ENCODE peak calls at places on chromosomes 12 and 14, in five cellular contexts. T is OCI-LY7, W is neural progenitor cell, D is SK-N-SH, Z is mucosa of descending colon. I is an unnamed sample. For H3K4me1 and H3K36me3, the result is how much of the 10 kb centered on the place peaks cover.

GRCh38 chr12:91657016-91657415 is 474.4 kb upstream of the DCN start:
- DNase-seq in Z (no peak), W (no peak), T (no peak), D (no peak), I (no peak)

GRCh38 chr14:44446965-44447364 is 60.1 kb downstream of the FSCB start:
- DNase-seq in T (no peak), W (no peak), D (no peak), Z (no peak), I (no peak)

GRCh38 chr12:119225454-119225853 is 46.7 kb downstream of the HSPB8 start:
- DNase-seq in D (no peak), W (peak), Z (no peak), T (no peak), I (no peak)

GRCh38 chr14:103107941-103108748 is 13.6 kb downstream of the EXOC3L4 start:
- DNase-seq in T (no peak), D (no peak), W (no peak), Z (no peak), I (no peak)

GRCh38 chr14:100605230-100605629 is 18.0 kb upstream of the BEGAIN start:
- DNase-seq in D (no peak), W (no peak), T (no peak), Z (no peak), I (no peak)

GRCh38 chr14:32342151-32342853 is 13.2 kb downstream of the AKAP6 start:
- DNase-seq in T (no peak), Z (no peak), D (no peak), W (no peak), I (no peak)

GRCh38 chr14:70317969-70318634 is 41.4 kb downstream of the COX16 start:
- DNase-seq in T (peak), W (peak), Z (peak), D (peak), I (peak)

GRCh38 chr14:70635971-70636595 is 5.6 kb upstream of the TTC9 start:
- DNase-seq in D (no peak), Z (no peak), W (no peak), T (no peak), I (no peak)

GRCh38 chr12:27615331-27615891 is 80.8 kb upstream of the REP15 start:
- DNase-seq in D (no peak), W (no peak), Z (no peak), T (no peak), I (peak)

GRCh38 chr12:53166837-53167236 is 13.7 kb upstream of the ZNF740 start:
- DNase-seq in W (no peak), T (no peak), D (no peak), Z (no peak), I (no peak)

GRCh38 chr12:94567784-94568183 is 82.6 kb downstream of the TMCC3 start:
- DNase-seq in D (no peak), T (no peak), Z (no peak), W (no peak), I (no peak)

GRCh38 chr14:65957631-65958205 is 528.5 kb upstream of the CCDC196 start:
- DNase-seq in Z (no peak), T (no peak), W (no peak), D (no peak), I (no peak)

GRCh38 chr12:57518176-57518919 is 2.0 kb downstream of the DDIT3 start:
- DNase-seq in T (no peak), D (no peak), Z (no peak), W (no peak), I (no peak)

GRCh38 chr14:83395321-83395720 is 1861.7 kb upstream of the SEL1L start:
- DNase-seq in W (no peak), T (no peak), Z (no peak), D (no peak), I (no peak)

GRCh38 chr14:92523752-92524151 is 10.2 kb downstream of the RIN3 start:
- DNase-seq in Z (no peak), W (no peak), T (no peak), D (no peak), I (no peak)

GRCh38 chr12:85626031-85626781 is 210.0 kb downstream of the RASSF9 start:
- DNase-seq in W (no peak), D (no peak), Z (no peak), T (no peak), I (no peak)

GRCh38 chr12:12736759-12737676 is 19.9 kb downstream of the CDKN1B start:
- DNase-seq in D (peak), W (peak), Z (no peak), T (peak), I (peak)
- H3K4me1 ChIP-seq in D (under half), W (under half), Z (under half), T (under half), I (under half)

GRCh38 chr12:29750928-29751220 is 32.9 kb downstream of the TMTC1 start:
- DNase-seq in T (no peak), W (no peak), D (no peak), Z (no peak), I (no peak)

GRCh38 chr12:29754235-29755189 is 29.2 kb downstream of the TMTC1 start:
- DNase-seq in T (no peak), W (no peak), Z (no peak), D (no peak), I (no peak)

GRCh38 chr12:29750131-29750927 is 33.4 kb downstream of the TMTC1 start:
- DNase-seq in Z (no peak), D (no peak), T (no peak), W (no peak), I (peak)

GRCh38 chr12:29751676-29752075 is 32.1 kb downstream of the TMTC1 start:
- DNase-seq in D (no peak), T (no peak), W (no peak), Z (no peak), I (no peak)

DNA sequence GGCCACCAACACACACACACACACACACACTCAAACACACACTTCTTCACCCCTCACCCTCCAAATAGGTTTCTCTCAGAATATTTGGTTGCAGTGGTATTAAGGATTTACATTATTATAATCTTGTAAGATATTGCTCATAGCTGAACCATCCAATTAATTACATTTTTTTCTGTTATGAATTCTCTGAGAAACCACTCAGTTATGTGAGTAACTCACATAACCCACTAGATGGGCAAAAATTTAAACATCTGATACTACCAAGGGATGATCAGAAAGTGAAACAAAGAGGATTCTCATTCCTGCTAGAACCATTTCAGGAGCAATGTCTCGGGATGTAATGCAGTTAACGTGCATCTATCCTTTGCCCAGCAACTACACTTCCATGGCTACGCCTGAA is 31.6 kb downstream of the TMTC1 start:
- DNase-seq in T (no peak), Z (no peak), W (no peak), D (no peak), I (no peak)
- H3K4me3 ChIP-seq in T (no peak), Z (no peak), W (no peak), D (no peak), I (no peak)

DNA sequence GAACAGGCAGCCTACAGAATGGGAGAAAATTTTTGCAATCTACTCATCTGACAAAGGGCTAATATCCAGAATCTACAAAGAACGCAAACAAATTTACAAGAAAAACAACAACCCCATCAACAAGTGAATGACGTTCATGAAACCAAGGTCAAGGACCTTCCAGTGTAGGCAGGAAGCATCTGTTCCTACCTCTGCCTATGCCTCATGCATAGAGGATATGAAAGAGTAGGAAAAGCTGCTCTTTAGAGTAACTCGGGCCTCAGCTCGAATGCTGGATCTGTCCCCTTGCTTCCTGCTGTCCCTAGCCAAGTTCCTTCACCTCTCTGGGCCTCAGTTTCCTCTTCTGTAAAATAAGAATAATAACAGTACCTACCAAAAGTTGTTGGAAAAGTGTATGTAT is 65.0 kb downstream of the FOXN4 start:
- DNase-seq in D (no peak), T (no peak), Z (no peak), W (no peak), I (no peak)
- H3K36me3 ChIP-seq in D (under half), T (under half), Z (under half), W (under half), I (under half)

GRCh38 chr12:593396-593976 is 69.8 kb downstream of the NINJ2 start:
- DNase-seq in W (no peak), T (no peak), D (no peak), Z (no peak), I (no peak)
- H3K4me1 ChIP-seq in W (under half), T (under half), D (under half), Z (under half), I (under half)

DNA sequence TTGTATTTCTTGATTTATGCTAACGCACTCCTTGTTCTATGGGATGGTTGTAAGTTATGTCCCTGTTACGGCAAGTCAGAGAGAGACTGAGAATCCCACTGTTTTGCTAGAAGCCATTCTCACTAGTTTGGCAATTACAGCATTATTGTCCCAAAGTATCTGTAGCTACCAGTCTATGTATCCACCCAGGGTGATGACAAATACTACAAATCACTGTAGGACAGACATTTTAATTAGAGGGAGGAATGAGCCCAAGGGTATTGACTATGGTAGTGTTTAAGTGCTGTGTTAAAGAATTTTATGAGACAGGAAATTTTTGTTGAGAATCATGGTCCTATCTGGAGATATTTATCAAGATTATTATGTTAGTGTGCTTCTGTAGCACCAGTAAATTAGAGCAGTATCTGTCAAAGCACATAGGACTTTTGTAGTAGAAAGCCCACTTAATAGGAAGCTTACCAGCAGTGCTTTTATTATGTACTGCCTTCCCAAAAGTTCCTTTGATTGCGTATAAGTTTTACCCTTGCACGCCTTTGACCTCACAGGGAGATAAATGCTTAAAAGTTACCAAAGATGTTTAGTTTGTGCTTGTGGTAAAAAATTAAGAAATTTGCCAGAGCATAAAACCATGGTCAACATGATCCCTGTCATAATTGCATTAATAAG is 10.7 kb downstream of the PRKCH start:
- DNase-seq in W (no peak), T (no peak), Z (no peak), D (no peak), I (no peak)
- H3K4me3 ChIP-seq in W (no peak), T (no peak), Z (no peak), D (no peak), I (no peak)

GRCh38 chr14:104878582-104878981 is 13.5 kb downstream of the CEP170B start:
- DNase-seq in D (no peak), W (no peak), T (no peak), Z (no peak), I (no peak)
- H3K36me3 ChIP-seq in D (under half), W (under half), T (under half), Z (under half), I (under half)

DNA sequence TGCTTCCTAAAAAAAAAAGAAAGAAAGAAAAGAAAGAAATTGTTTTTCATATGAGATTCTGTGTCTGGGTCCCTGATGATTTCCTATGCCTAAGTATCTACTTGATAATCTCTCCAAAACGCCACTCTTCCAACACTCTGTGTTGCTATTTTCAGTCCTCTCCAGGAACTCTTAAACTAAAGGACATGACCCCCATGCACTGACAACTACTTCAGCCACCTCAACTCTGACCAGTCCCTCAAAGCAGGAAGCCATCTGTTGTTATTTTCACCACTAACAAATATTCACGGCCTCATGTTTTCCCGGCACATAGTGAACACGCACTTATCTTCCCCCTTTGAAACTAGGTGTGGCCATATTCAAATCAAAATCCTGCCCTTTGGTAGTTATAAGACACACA is 259.3 kb downstream of the PPFIA2 start:
- DNase-seq in W (no peak), Z (no peak), T (no peak), D (no peak), I (no peak)
- H3K4me1 ChIP-seq in W (under half), Z (under half), T (under half), D (under half), I (under half)

GRCh38 chr14:21098134-21098891 is at the start of gene ZNF219:
- DNase-seq in D (peak), T (peak), Z (peak), W (peak), I (peak)

GRCh38 chr14:21096438-21096837 is 2.0 kb downstream of the ZNF219 start:
- DNase-seq in W (no peak), T (no peak), Z (no peak), D (peak), I (no peak)

GRCh38 chr14:21097616-21098133 is 780 bp downstream of the ZNF219 start:
- DNase-seq in T (peak), D (no peak), Z (peak), W (peak), I (no peak)

GRCh38 chr14:21095430-21096205 is 2.8 kb downstream of the ZNF219 start:
- DNase-seq in D (peak), Z (no peak), T (no peak), W (peak), I (no peak)

GRCh38 chr14:21096889-21097615 is 1.4 kb downstream of the ZNF219 start:
- DNase-seq in T (no peak), Z (no peak), W (no peak), D (peak), I (no peak)
- H3K4me3 ChIP-seq in T (peak), Z (no peak), W (peak), D (peak), I (peak)